ENCODE peak calls at places on chromosomes 4 and X, in four cellular contexts. One of them, this sample, is unnamed.

GRCh38 chr4:1299301-1299860 is 9.7 kb downstream of the MAEA start:
- DNase-seq in C1 segment of cervical spinal cord: no peak
- DNase-seq in DMS153: no peak
- DNase-seq in LoVo: no peak
- DNase-seq in this sample: no peak

GRCh38 chr4:94534401-94535312 is 82.9 kb downstream of the PDLIM5 start:
- DNase-seq in C1 segment of cervical spinal cord: no peak
- DNase-seq in DMS153: no peak
- DNase-seq in LoVo: no peak
- DNase-seq in this sample: no peak

GRCh38 chr4:51874551-51874950 is 31.6 kb downstream of the DCUN1D4 start:
- DNase-seq in C1 segment of cervical spinal cord: no peak
- DNase-seq in DMS153: no peak
- DNase-seq in LoVo: no peak
- DNase-seq in this sample: no peak

GRCh38 chr4:123096038-123096437 is 173.6 kb upstream of the NUDT6 start:
- DNase-seq in C1 segment of cervical spinal cord: no peak
- DNase-seq in DMS153: no peak
- DNase-seq in LoVo: no peak
- DNase-seq in this sample: no peak

GRCh38 chr4:89684536-89684935 is 152.4 kb downstream of the SNCA start:
- DNase-seq in C1 segment of cervical spinal cord: no peak
- DNase-seq in DMS153: no peak
- DNase-seq in LoVo: no peak
- DNase-seq in this sample: no peak

GRCh38 chrX:12814434-12814833 is 23.2 kb downstream of the PRPS2 start:
- DNase-seq in C1 segment of cervical spinal cord: peak; percentile 10
- DNase-seq in DMS153: no peak
- DNase-seq in LoVo: no peak
- DNase-seq in this sample: peak; percentile 40

GRCh38 chrX:14528629-14529287 is 578 bp upstream of the GLRA2 start:
- DNase-seq in C1 segment of cervical spinal cord: peak; percentile 18
- DNase-seq in DMS153: peak; percentile 28
- DNase-seq in LoVo: peak; percentile 56
- DNase-seq in this sample: peak; percentile 15

GRCh38 chr4:168844261-168845039 is 165.6 kb downstream of the CBR4 start:
- DNase-seq in C1 segment of cervical spinal cord: no peak
- DNase-seq in DMS153: no peak
- DNase-seq in LoVo: no peak
- DNase-seq in this sample: no peak

GRCh38 chr4:188266386-188266785 is 127.1 kb downstream of the TRIML1 start:
- DNase-seq in C1 segment of cervical spinal cord: no peak
- DNase-seq in DMS153: no peak
- DNase-seq in LoVo: no peak
- DNase-seq in this sample: no peak

GRCh38 chr4:34939073-34939472 is 1305.2 kb downstream of the ARAP2 start:
- DNase-seq in C1 segment of cervical spinal cord: no peak
- DNase-seq in DMS153: no peak
- DNase-seq in LoVo: no peak
- DNase-seq in this sample: no peak

GRCh38 chr4:72312032-72312650 is 256.9 kb downstream of the ADAMTS3 start:
- DNase-seq in C1 segment of cervical spinal cord: peak; percentile 24
- DNase-seq in DMS153: no peak
- DNase-seq in LoVo: no peak
- DNase-seq in this sample: peak; percentile 72

GRCh38 chr4:14918336-14918735 is 83.9 kb upstream of the CPEB2 start:
- DNase-seq in C1 segment of cervical spinal cord: peak; percentile 19
- DNase-seq in DMS153: no peak
- DNase-seq in LoVo: no peak
- DNase-seq in this sample: no peak

GRCh38 chr4:61517144-61517543 is 317.0 kb downstream of the ADGRL3 start:
- DNase-seq in C1 segment of cervical spinal cord: no peak
- DNase-seq in DMS153: no peak
- DNase-seq in LoVo: no peak
- DNase-seq in this sample: no peak

GRCh38 chrX:72662020-72662747 is 51.9 kb downstream of the PHKA1 start:
- DNase-seq in C1 segment of cervical spinal cord: no peak
- DNase-seq in DMS153: no peak
- DNase-seq in LoVo: no peak
- DNase-seq in this sample: no peak

GRCh38 chrX:155046129-155046810 is 19.6 kb downstream of the FUNDC2 start:
- DNase-seq in C1 segment of cervical spinal cord: no peak
- DNase-seq in DMS153: no peak
- DNase-seq in LoVo: no peak
- DNase-seq in this sample: no peak

GRCh38 chr4:138616775-138617174 is 374.6 kb upstream of the SLC7A11 start:
- DNase-seq in C1 segment of cervical spinal cord: no peak
- DNase-seq in DMS153: no peak
- DNase-seq in LoVo: no peak
- DNase-seq in this sample: no peak

GRCh38 chr4:16106956-16107355 is 23.1 kb upstream of the PROM1 start:
- DNase-seq in C1 segment of cervical spinal cord: no peak
- DNase-seq in DMS153: no peak
- DNase-seq in LoVo: no peak
- DNase-seq in this sample: no peak

GRCh38 chr4:48450740-48451139 is 32.4 kb upstream of the SLC10A4 start:
- DNase-seq in C1 segment of cervical spinal cord: no peak
- DNase-seq in DMS153: no peak
- DNase-seq in LoVo: no peak
- DNase-seq in this sample: no peak

GRCh38 chr4:73446336-73446938 is 10.4 kb downstream of the AFP start:
- DNase-seq in C1 segment of cervical spinal cord: no peak
- DNase-seq in DMS153: peak; percentile 32
- DNase-seq in LoVo: peak; percentile 76
- DNase-seq in this sample: no peak

GRCh38 chr4:164648151-164648848 is 105.6 kb upstream of the SMIM31 start:
- DNase-seq in C1 segment of cervical spinal cord: no peak
- DNase-seq in DMS153: no peak
- DNase-seq in LoVo: no peak
- DNase-seq in this sample: no peak

GRCh38 chrX:133921764-133922389 is 63.5 kb downstream of the GPC3 start:
- DNase-seq in C1 segment of cervical spinal cord: no peak
- DNase-seq in DMS153: peak; percentile 62
- DNase-seq in LoVo: peak; percentile 0
- DNase-seq in this sample: peak; percentile 4

GRCh38 chrX:33725556-33726232 is 406.4 kb downstream of the FAM47A start:
- DNase-seq in C1 segment of cervical spinal cord: no peak
- DNase-seq in DMS153: no peak
- DNase-seq in LoVo: peak; percentile 1
- DNase-seq in this sample: no peak

GRCh38 chr4:26140150-26140898 is 180.5 kb upstream of the RBPJ start:
- DNase-seq in C1 segment of cervical spinal cord: no peak
- DNase-seq in DMS153: no peak
- DNase-seq in LoVo: peak; percentile 26
- DNase-seq in this sample: no peak

GRCh38 chr4:53147711-53148110 is 218.2 kb downstream of the SCFD2 start:
- DNase-seq in C1 segment of cervical spinal cord: no peak
- DNase-seq in DMS153: no peak
- DNase-seq in LoVo: no peak
- DNase-seq in this sample: no peak

GRCh38 chr4:19807505-19807904 is 444.2 kb upstream of the SLIT2 start:
- DNase-seq in C1 segment of cervical spinal cord: no peak
- DNase-seq in DMS153: no peak
- DNase-seq in LoVo: no peak
- DNase-seq in this sample: no peak

GRCh38 chrX:154356596-154356995 is 17.8 kb downstream of the FLNA start:
- DNase-seq in C1 segment of cervical spinal cord: no peak
- DNase-seq in DMS153: no peak
- DNase-seq in LoVo: no peak
- DNase-seq in this sample: no peak

GRCh38 chr4:18689308-18689915 is 667.9 kb upstream of the LCORL start:
- DNase-seq in C1 segment of cervical spinal cord: peak; percentile 14
- DNase-seq in DMS153: no peak
- DNase-seq in LoVo: peak; percentile 54
- DNase-seq in this sample: peak; percentile 85

GRCh38 chr4:2469192-2469984 is 482 bp downstream of the RNF4 start:
- DNase-seq in C1 segment of cervical spinal cord: no peak
- DNase-seq in DMS153: no peak
- DNase-seq in LoVo: peak; percentile 27
- DNase-seq in this sample: no peak

GRCh38 chr4:147865926-147866325 is 134.0 kb downstream of the ARHGAP10 start:
- DNase-seq in C1 segment of cervical spinal cord: no peak
- DNase-seq in DMS153: no peak
- DNase-seq in LoVo: no peak
- DNase-seq in this sample: no peak

GRCh38 chr4:42151568-42152506 is 618 bp downstream of the BEND4 start:
- DNase-seq in C1 segment of cervical spinal cord: no peak
- DNase-seq in DMS153: no peak
- DNase-seq in LoVo: no peak
- DNase-seq in this sample: no peak